ENCODE peak calls at places on chromosomes 2 and 18, in nine cellular contexts. One of them, this sample, is unnamed.

GRCh38 chr2:47822518-47822917 is 39.6 kb downstream of the MSH6 start:
- DNase-seq in GDM1: no peak
- DNase-seq in Daoy: no peak
- DNase-seq in stimulated activated CD4-positive, alpha-beta T cell treated with anti-CD3 and anti-CD28 coated beads, Interleukin-12 subunit alpha, Interleukin-12 subunit beta, amount 100 ng/mL, for 4 hours: no peak
- DNase-seq in AG09319: no peak
- DNase-seq in left ventricle myocardium inferior: no peak
- DNase-seq in T-helper 2 cell: no peak
- DNase-seq in activated CD4-positive, alpha-beta T cell treated with anti-CD3 and anti-CD28 coated beads, Interleukin-2, amount 50 U/mL, for 4 hours: no peak
- DNase-seq in upper lobe of right lung: no peak
- DNase-seq in this sample: no peak

GRCh38 chr2:191832668-191833067 is 14.2 kb downstream of the CAVIN2 start:
- DNase-seq in Daoy: no peak
- DNase-seq in left ventricle myocardium inferior: no peak
- DNase-seq in AG09319: no peak
- DNase-seq in upper lobe of right lung: no peak
- DNase-seq in activated CD4-positive, alpha-beta T cell treated with anti-CD3 and anti-CD28 coated beads, Interleukin-2, amount 50 U/mL, for 4 hours: no peak
- DNase-seq in stimulated activated CD4-positive, alpha-beta T cell treated with anti-CD3 and anti-CD28 coated beads, Interleukin-12 subunit alpha, Interleukin-12 subunit beta, amount 100 ng/mL, for 4 hours: no peak
- DNase-seq in GDM1: no peak
- DNase-seq in T-helper 2 cell: no peak
- DNase-seq in this sample: no peak

GRCh38 chr2:38187416-38188127 is 111.6 kb upstream of the CYP1B1 start:
- DNase-seq in activated CD4-positive, alpha-beta T cell treated with anti-CD3 and anti-CD28 coated beads, Interleukin-2, amount 50 U/mL, for 4 hours: no peak
- DNase-seq in AG09319: peak; percentile 91
- DNase-seq in Daoy: peak; percentile 87
- DNase-seq in GDM1: no peak
- DNase-seq in left ventricle myocardium inferior: peak; percentile 68
- DNase-seq in T-helper 2 cell: no peak
- DNase-seq in stimulated activated CD4-positive, alpha-beta T cell treated with anti-CD3 and anti-CD28 coated beads, Interleukin-12 subunit alpha, Interleukin-12 subunit beta, amount 100 ng/mL, for 4 hours: no peak
- DNase-seq in upper lobe of right lung: peak; percentile 73
- DNase-seq in this sample: no peak

GRCh38 chr18:31634331-31634713 is 42.6 kb downstream of the TTR start:
- DNase-seq in T-helper 2 cell: no peak
- DNase-seq in stimulated activated CD4-positive, alpha-beta T cell treated with anti-CD3 and anti-CD28 coated beads, Interleukin-12 subunit alpha, Interleukin-12 subunit beta, amount 100 ng/mL, for 4 hours: no peak
- DNase-seq in Daoy: no peak
- DNase-seq in AG09319: no peak
- DNase-seq in GDM1: peak; percentile 64
- DNase-seq in upper lobe of right lung: no peak
- DNase-seq in activated CD4-positive, alpha-beta T cell treated with anti-CD3 and anti-CD28 coated beads, Interleukin-2, amount 50 U/mL, for 4 hours: no peak
- DNase-seq in left ventricle myocardium inferior: no peak
- DNase-seq in this sample: no peak

GRCh38 chr2:11681722-11682589 is 12.0 kb upstream of the NTSR2 start:
- DNase-seq in GDM1: no peak
- DNase-seq in left ventricle myocardium inferior: no peak
- DNase-seq in Daoy: peak; percentile 49
- DNase-seq in stimulated activated CD4-positive, alpha-beta T cell treated with anti-CD3 and anti-CD28 coated beads, Interleukin-12 subunit alpha, Interleukin-12 subunit beta, amount 100 ng/mL, for 4 hours: peak; percentile 50
- DNase-seq in AG09319: no peak
- DNase-seq in upper lobe of right lung: no peak
- DNase-seq in T-helper 2 cell: no peak
- DNase-seq in activated CD4-positive, alpha-beta T cell treated with anti-CD3 and anti-CD28 coated beads, Interleukin-2, amount 50 U/mL, for 4 hours: peak; percentile 33
- DNase-seq in this sample: peak; percentile 42

GRCh38 chr2:17869128-17869527 is 9.3 kb upstream of the KCNS3 start:
- DNase-seq in T-helper 2 cell: no peak
- DNase-seq in AG09319: no peak
- DNase-seq in activated CD4-positive, alpha-beta T cell treated with anti-CD3 and anti-CD28 coated beads, Interleukin-2, amount 50 U/mL, for 4 hours: no peak
- DNase-seq in stimulated activated CD4-positive, alpha-beta T cell treated with anti-CD3 and anti-CD28 coated beads, Interleukin-12 subunit alpha, Interleukin-12 subunit beta, amount 100 ng/mL, for 4 hours: no peak
- DNase-seq in left ventricle myocardium inferior: no peak
- DNase-seq in GDM1: no peak
- DNase-seq in upper lobe of right lung: no peak
- DNase-seq in Daoy: peak; percentile 41
- DNase-seq in this sample: no peak

GRCh38 chr18:13217466-13217961 is 1.0 kb upstream of the LDLRAD4 start:
- DNase-seq in GDM1: peak; percentile 57
- DNase-seq in left ventricle myocardium inferior: peak; percentile 78
- DNase-seq in activated CD4-positive, alpha-beta T cell treated with anti-CD3 and anti-CD28 coated beads, Interleukin-2, amount 50 U/mL, for 4 hours: peak; percentile 55
- DNase-seq in Daoy: peak; percentile 44
- DNase-seq in T-helper 2 cell: peak; percentile 12
- DNase-seq in upper lobe of right lung: peak; percentile 76
- DNase-seq in AG09319: no peak
- DNase-seq in stimulated activated CD4-positive, alpha-beta T cell treated with anti-CD3 and anti-CD28 coated beads, Interleukin-12 subunit alpha, Interleukin-12 subunit beta, amount 100 ng/mL, for 4 hours: peak; percentile 56
- DNase-seq in this sample: peak; percentile 58

GRCh38 chr2:121480826-121481225 is 49.9 kb upstream of the RNU4ATAC start:
- DNase-seq in stimulated activated CD4-positive, alpha-beta T cell treated with anti-CD3 and anti-CD28 coated beads, Interleukin-12 subunit alpha, Interleukin-12 subunit beta, amount 100 ng/mL, for 4 hours: no peak
- DNase-seq in Daoy: peak; percentile 88
- DNase-seq in GDM1: no peak
- DNase-seq in activated CD4-positive, alpha-beta T cell treated with anti-CD3 and anti-CD28 coated beads, Interleukin-2, amount 50 U/mL, for 4 hours: no peak
- DNase-seq in left ventricle myocardium inferior: no peak
- DNase-seq in upper lobe of right lung: no peak
- DNase-seq in T-helper 2 cell: no peak
- DNase-seq in AG09319: peak; percentile 59
- DNase-seq in this sample: no peak

GRCh38 chr2:88658318-88658717 is 31.1 kb upstream of the EIF2AK3 start:
- DNase-seq in Daoy: peak; percentile 19
- DNase-seq in GDM1: no peak
- DNase-seq in T-helper 2 cell: no peak
- DNase-seq in activated CD4-positive, alpha-beta T cell treated with anti-CD3 and anti-CD28 coated beads, Interleukin-2, amount 50 U/mL, for 4 hours: no peak
- DNase-seq in stimulated activated CD4-positive, alpha-beta T cell treated with anti-CD3 and anti-CD28 coated beads, Interleukin-12 subunit alpha, Interleukin-12 subunit beta, amount 100 ng/mL, for 4 hours: no peak
- DNase-seq in AG09319: no peak
- DNase-seq in left ventricle myocardium inferior: no peak
- DNase-seq in upper lobe of right lung: no peak
- DNase-seq in this sample: no peak

GRCh38 chr2:9703701-9704221 is 73.0 kb upstream of the YWHAQ start:
- DNase-seq in T-helper 2 cell: no peak
- DNase-seq in upper lobe of right lung: no peak
- DNase-seq in activated CD4-positive, alpha-beta T cell treated with anti-CD3 and anti-CD28 coated beads, Interleukin-2, amount 50 U/mL, for 4 hours: no peak
- DNase-seq in stimulated activated CD4-positive, alpha-beta T cell treated with anti-CD3 and anti-CD28 coated beads, Interleukin-12 subunit alpha, Interleukin-12 subunit beta, amount 100 ng/mL, for 4 hours: no peak
- DNase-seq in Daoy: peak; percentile 90
- DNase-seq in GDM1: peak; percentile 35
- DNase-seq in left ventricle myocardium inferior: no peak
- DNase-seq in AG09319: no peak
- DNase-seq in this sample: no peak

GRCh38 chr2:43109261-43109743 is 117.1 kb downstream of the ZFP36L2 start:
- DNase-seq in upper lobe of right lung: no peak
- DNase-seq in stimulated activated CD4-positive, alpha-beta T cell treated with anti-CD3 and anti-CD28 coated beads, Interleukin-12 subunit alpha, Interleukin-12 subunit beta, amount 100 ng/mL, for 4 hours: no peak
- DNase-seq in AG09319: no peak
- DNase-seq in Daoy: no peak
- DNase-seq in GDM1: no peak
- DNase-seq in T-helper 2 cell: no peak
- DNase-seq in activated CD4-positive, alpha-beta T cell treated with anti-CD3 and anti-CD28 coated beads, Interleukin-2, amount 50 U/mL, for 4 hours: no peak
- DNase-seq in left ventricle myocardium inferior: no peak
- DNase-seq in this sample: no peak

GRCh38 chr18:35041752-35042379 is 653 bp downstream of the MAPRE2 start:
- DNase-seq in T-helper 2 cell: peak; percentile 23
- DNase-seq in upper lobe of right lung: no peak
- DNase-seq in GDM1: no peak
- DNase-seq in Daoy: no peak
- DNase-seq in activated CD4-positive, alpha-beta T cell treated with anti-CD3 and anti-CD28 coated beads, Interleukin-2, amount 50 U/mL, for 4 hours: no peak
- DNase-seq in AG09319: no peak
- DNase-seq in left ventricle myocardium inferior: no peak
- DNase-seq in stimulated activated CD4-positive, alpha-beta T cell treated with anti-CD3 and anti-CD28 coated beads, Interleukin-12 subunit alpha, Interleukin-12 subunit beta, amount 100 ng/mL, for 4 hours: no peak
- DNase-seq in this sample: no peak

GRCh38 chr2:181174880-181175590 is 194.6 kb downstream of the UBE2E3 start:
- DNase-seq in Daoy: no peak
- DNase-seq in upper lobe of right lung: no peak
- DNase-seq in left ventricle myocardium inferior: no peak
- DNase-seq in T-helper 2 cell: no peak
- DNase-seq in GDM1: no peak
- DNase-seq in activated CD4-positive, alpha-beta T cell treated with anti-CD3 and anti-CD28 coated beads, Interleukin-2, amount 50 U/mL, for 4 hours: no peak
- DNase-seq in stimulated activated CD4-positive, alpha-beta T cell treated with anti-CD3 and anti-CD28 coated beads, Interleukin-12 subunit alpha, Interleukin-12 subunit beta, amount 100 ng/mL, for 4 hours: no peak
- DNase-seq in AG09319: peak; percentile 64
- DNase-seq in this sample: no peak

GRCh38 chr2:23703037-23703582 is 223.8 kb downstream of the ATAD2B start:
- DNase-seq in left ventricle myocardium inferior: no peak
- DNase-seq in activated CD4-positive, alpha-beta T cell treated with anti-CD3 and anti-CD28 coated beads, Interleukin-2, amount 50 U/mL, for 4 hours: no peak
- DNase-seq in AG09319: no peak
- DNase-seq in stimulated activated CD4-positive, alpha-beta T cell treated with anti-CD3 and anti-CD28 coated beads, Interleukin-12 subunit alpha, Interleukin-12 subunit beta, amount 100 ng/mL, for 4 hours: no peak
- DNase-seq in Daoy: no peak
- DNase-seq in T-helper 2 cell: no peak
- DNase-seq in GDM1: no peak
- DNase-seq in upper lobe of right lung: no peak
- DNase-seq in this sample: no peak

GRCh38 chr2:27717070-27717453 is 53.4 kb downstream of the SLC4A1AP start:
- DNase-seq in stimulated activated CD4-positive, alpha-beta T cell treated with anti-CD3 and anti-CD28 coated beads, Interleukin-12 subunit alpha, Interleukin-12 subunit beta, amount 100 ng/mL, for 4 hours: no peak
- DNase-seq in upper lobe of right lung: no peak
- DNase-seq in AG09319: no peak
- DNase-seq in T-helper 2 cell: no peak
- DNase-seq in GDM1: no peak
- DNase-seq in activated CD4-positive, alpha-beta T cell treated with anti-CD3 and anti-CD28 coated beads, Interleukin-2, amount 50 U/mL, for 4 hours: no peak
- DNase-seq in Daoy: peak; percentile 88
- DNase-seq in left ventricle myocardium inferior: peak; percentile 50
- DNase-seq in this sample: no peak

GRCh38 chr2:203797363-203798111 is 70.0 kb upstream of the CTLA4 start:
- DNase-seq in Daoy: no peak
- DNase-seq in GDM1: no peak
- DNase-seq in upper lobe of right lung: no peak
- DNase-seq in activated CD4-positive, alpha-beta T cell treated with anti-CD3 and anti-CD28 coated beads, Interleukin-2, amount 50 U/mL, for 4 hours: no peak
- DNase-seq in T-helper 2 cell: no peak
- DNase-seq in stimulated activated CD4-positive, alpha-beta T cell treated with anti-CD3 and anti-CD28 coated beads, Interleukin-12 subunit alpha, Interleukin-12 subunit beta, amount 100 ng/mL, for 4 hours: no peak
- DNase-seq in AG09319: no peak
- DNase-seq in left ventricle myocardium inferior: no peak
- DNase-seq in this sample: no peak

GRCh38 chr18:48080546-48080945 is 150.1 kb upstream of the SMAD2 start:
- DNase-seq in left ventricle myocardium inferior: no peak
- DNase-seq in stimulated activated CD4-positive, alpha-beta T cell treated with anti-CD3 and anti-CD28 coated beads, Interleukin-12 subunit alpha, Interleukin-12 subunit beta, amount 100 ng/mL, for 4 hours: no peak
- DNase-seq in AG09319: no peak
- DNase-seq in T-helper 2 cell: no peak
- DNase-seq in upper lobe of right lung: no peak
- DNase-seq in GDM1: no peak
- DNase-seq in activated CD4-positive, alpha-beta T cell treated with anti-CD3 and anti-CD28 coated beads, Interleukin-2, amount 50 U/mL, for 4 hours: no peak
- DNase-seq in Daoy: no peak
- DNase-seq in this sample: no peak